ENCODE peak calls at places on chromosomes 4 and X, in six cellular contexts. G is mucosa of descending colon, A is fibroblast of lung, J is GM23338, V is fibroblast of the aortic adventitia, L is cardiac fibroblast. N is an unnamed sample.

GRCh38 chrX:20477836-20478532 is 211.3 kb upstream of the RPS6KA3 start:
- DNase-seq in J (no peak), A (no peak), G (peak; percentile 77), V (no peak), L (no peak), N (no peak)

GRCh38 chrX:12330841-12331240 is 192.6 kb downstream of the FRMPD4 start:
- DNase-seq in A (no peak), G (no peak), L (no peak), J (no peak), V (no peak), N (no peak)

GRCh38 chrX:109840585-109840984 is 107.5 kb upstream of the ACSL4 start:
- DNase-seq in A (peak; percentile 95), J (no peak), L (peak; percentile 96), V (peak; percentile 93), G (no peak), N (no peak)

GRCh38 chr4:5338511-5338910 is 287.2 kb downstream of the STK32B start:
- DNase-seq in J (no peak), G (no peak), L (no peak), V (no peak), A (no peak), N (no peak)

GRCh38 chr4:145279122-145279960 is 99.0 kb upstream of the OTUD4 start:
- DNase-seq in J (no peak), V (peak; percentile 96), A (peak; percentile 63), G (no peak), L (peak; percentile 87), N (no peak)

GRCh38 chr4:16377887-16378286 is 151.6 kb upstream of the TAPT1 start:
- DNase-seq in L (no peak), A (no peak), V (no peak), G (no peak), J (peak; percentile 61), N (no peak)

GRCh38 chr4:111717916-111718315 is 427.3 kb upstream of the FAM241A start:
- DNase-seq in J (no peak), L (no peak), A (no peak), G (no peak), V (no peak), N (no peak)

GRCh38 chr4:143185253-143186107 is 763 bp downstream of the USP38 start:
- DNase-seq in J (peak; percentile 65), V (peak; percentile 14), A (peak; percentile 18), G (peak; percentile 42), L (peak; percentile 28), N (peak; percentile 22)

GRCh38 chr4:169270156-169270809 is 473 bp downstream of the SH3RF1 start:
- DNase-seq in J (peak; percentile 70), L (peak; percentile 53), V (peak; percentile 58), A (peak; percentile 52), G (peak; percentile 78), N (peak; percentile 75)

GRCh38 chrX:48064261-48064660 is 7.2 kb downstream of the ZNF630 start:
- DNase-seq in V (no peak), G (no peak), L (no peak), J (no peak), A (no peak), N (no peak)

GRCh38 chr4:82050806-82051205 is 323.0 kb downstream of the HNRNPD start:
- DNase-seq in G (no peak), A (no peak), J (no peak), L (no peak), V (no peak), N (no peak)

GRCh38 chr4:3244002-3244401 is 5.0 kb upstream of the MSANTD1 start:
- DNase-seq in J (no peak), L (no peak), V (no peak), A (no peak), G (no peak), N (no peak)

GRCh38 chr4:181006509-181007290 is 1236.5 kb upstream of the TENM3 start:
- DNase-seq in A (peak; percentile 28), J (peak; percentile 21), L (no peak), V (peak; percentile 19), G (no peak), N (no peak)
- H3K4me3 ChIP-seq in A (peak overlapping the region; percentile 33), J (no peak overlapping the region), L (no peak overlapping the region), V (peak overlapping the region; percentile 32), G (no peak overlapping the region), N (peak overlapping the region; percentile 26)

DNA sequence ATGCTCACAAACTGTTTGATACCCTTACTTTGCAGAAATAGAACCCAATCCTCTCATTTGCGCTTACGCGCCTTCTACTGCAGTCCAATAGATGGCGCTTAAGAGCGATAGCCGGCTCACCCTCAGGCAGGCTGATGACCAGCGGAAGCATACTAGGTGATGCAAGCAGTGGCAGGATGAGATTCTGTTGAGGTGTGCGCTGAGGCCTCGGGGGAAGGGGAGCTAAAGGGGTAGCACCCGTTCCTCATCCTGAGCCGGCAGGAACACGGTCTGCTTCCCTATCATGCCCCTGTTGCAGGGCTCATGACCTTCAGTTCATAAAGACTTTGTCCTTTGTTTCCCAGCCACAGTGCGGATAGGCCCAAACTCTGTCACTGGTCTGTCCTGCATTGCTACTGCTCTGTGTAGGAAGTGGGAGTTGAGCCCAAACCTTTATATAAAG is 628.9 kb downstream of the TLL1 start:
- DNase-seq in V (peak; percentile 22), G (no peak), A (peak; percentile 8), J (peak; percentile 90), L (peak; percentile 66), N (no peak)
- TF ChIP-seq CTCF in V (peak; percentile 55), G (no peak), A (peak; percentile 27), J (peak; percentile 93), L (peak; percentile 82), N (no peak)

GRCh38 chr4:101846550-101846949 is 56.0 kb downstream of the BANK1 start:
- DNase-seq in A (no peak), L (no peak), V (no peak), G (no peak), J (no peak), N (no peak)
- H3K4me3 ChIP-seq in A (no peak overlapping the region), L (no peak overlapping the region), V (no peak overlapping the region), G (no peak overlapping the region), J (no peak overlapping the region), N (no peak overlapping the region)

DNA sequence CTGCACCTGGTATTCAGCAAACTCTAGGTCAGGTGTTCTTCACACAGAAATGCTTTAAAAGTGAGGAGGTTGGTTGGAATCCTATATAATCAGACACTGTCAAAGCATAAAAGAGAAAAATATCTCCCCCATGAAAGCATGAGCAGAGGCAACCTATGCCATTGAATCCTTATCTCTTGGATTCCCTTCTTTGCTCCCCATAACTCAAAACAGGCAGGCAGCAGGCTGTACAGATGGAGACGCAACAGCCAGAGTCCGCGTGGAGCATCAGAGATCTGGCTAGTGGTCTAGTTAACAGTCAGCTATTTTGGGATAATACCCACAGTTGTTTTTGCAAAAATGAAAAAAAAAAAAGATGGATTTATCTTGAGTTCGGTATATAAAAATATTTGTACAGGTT is 490.0 kb upstream of the TENM3 start:
- DNase-seq in V (no peak), J (no peak), A (no peak), L (no peak), G (no peak), N (no peak)
- TF ChIP-seq CTCF in V (no peak), J (no peak), A (no peak), L (no peak), G (no peak), N (no peak)

DNA sequence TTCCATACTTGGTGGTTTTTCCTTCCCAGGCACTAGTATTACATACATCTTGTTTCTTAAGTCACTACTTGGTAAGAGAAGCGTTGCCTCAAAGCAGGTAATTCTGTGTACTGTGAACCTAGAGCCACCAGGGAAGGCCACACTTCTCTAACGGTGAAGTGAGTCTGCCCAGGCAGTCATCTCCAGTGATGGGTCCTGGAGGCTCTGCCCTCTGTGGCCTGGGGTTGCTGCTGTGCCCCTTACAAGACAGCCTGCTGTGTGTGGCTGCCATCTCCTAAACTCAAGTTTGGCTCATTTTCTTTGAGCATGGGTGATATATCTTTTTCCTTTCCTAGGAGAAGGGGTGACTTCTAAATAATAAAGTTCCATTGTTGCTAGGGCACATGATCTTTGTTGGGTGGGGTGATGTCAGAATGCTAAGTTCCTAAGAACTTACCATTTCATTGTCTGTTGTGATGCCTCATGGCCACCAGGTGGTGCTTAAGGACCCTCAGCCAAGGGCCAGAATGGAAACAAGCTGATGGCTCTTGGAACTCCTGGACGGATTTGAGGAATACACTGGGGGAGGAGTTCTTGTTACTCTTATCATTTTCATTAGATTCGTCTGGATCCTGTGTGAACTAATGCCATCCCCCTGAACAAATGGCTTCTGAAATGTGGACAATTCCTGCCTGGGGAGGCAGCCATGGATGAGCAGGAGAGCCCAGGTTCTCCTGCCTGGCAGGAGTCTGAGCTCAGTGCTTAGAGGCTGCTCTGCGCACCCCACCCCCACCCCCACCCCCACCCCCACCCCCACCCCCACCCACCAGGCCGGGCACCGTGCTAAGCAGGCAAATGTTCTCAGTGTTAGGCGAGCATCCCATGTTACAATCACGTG is 41.1 kb upstream of the WDR1 start:
- DNase-seq in L (peak; percentile 86), G (no peak), A (peak; percentile 83), J (peak; percentile 89), V (peak; percentile 91), N (peak; percentile 33)
- H3K4me3 ChIP-seq in L (no peak overlapping the region), G (no peak overlapping the region), A (no peak overlapping the region), J (no peak overlapping the region), V (no peak overlapping the region), N (no peak overlapping the region)

GRCh38 chrX:38985375-38985774 is 184.1 kb downstream of the MID1IP1 start:
- DNase-seq in J (peak; percentile 61), V (peak; percentile 20), A (peak; percentile 36), L (peak; percentile 43), G (no peak), N (no peak)
- TF ChIP-seq CTCF in J (peak; percentile 40), V (peak; percentile 12), A (no peak), L (no peak), G (no peak), N (peak; percentile 39)

DNA sequence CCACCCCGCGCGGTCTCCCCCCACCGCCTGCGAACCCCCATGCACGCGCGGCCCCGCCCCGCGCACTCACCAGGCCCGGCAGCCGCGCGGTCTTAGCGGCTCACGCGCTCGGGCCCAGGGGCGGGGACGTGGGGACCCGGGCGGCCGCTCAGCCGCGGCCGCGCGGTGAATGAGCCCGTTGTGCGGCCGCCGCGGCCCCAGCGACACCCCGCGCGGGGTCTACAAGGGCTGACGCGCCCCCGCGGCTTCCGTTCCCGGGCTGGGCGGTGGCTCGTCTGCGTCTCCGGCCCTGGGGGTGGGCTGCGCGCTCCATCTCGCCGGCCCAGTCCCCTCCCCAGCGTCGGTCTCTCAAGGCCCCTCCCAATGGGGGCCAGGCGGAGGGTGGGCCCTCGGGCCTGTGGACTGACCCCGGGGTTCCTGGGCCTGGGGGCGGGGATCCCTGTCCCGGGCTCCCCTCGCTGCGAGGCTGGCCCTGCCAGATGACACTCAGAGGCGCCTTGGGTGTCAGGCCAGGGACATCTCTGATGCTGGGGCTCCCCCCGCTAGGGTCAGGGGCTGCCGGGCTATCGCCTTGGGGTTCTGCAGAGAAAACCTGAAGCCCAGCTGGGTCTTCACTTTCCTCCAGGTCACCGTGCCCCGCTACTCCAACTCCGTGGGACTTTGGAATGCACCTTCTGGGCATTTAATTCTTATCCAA is 4.3 kb upstream of the SLC26A1 start:
- DNase-seq in J (peak; percentile 55), A (no peak), V (no peak), G (peak; percentile 49), L (no peak), N (no peak)
- H3K4me3 ChIP-seq in J (peak overlapping the region; percentile 57), A (peak overlapping the region; percentile 40), V (peak overlapping the region; percentile 37), G (no peak overlapping the region), L (peak overlapping the region; percentile 8), N (peak overlapping the region; percentile 61)

N was measured in left ventricle myocardium inferior.